ENCODE peak calls at places on chromosomes 1 and 21, in ten cellular contexts. S is left ventricle myocardium inferior; W is activated CD4-positive, alpha-beta T cell treated with anti-CD3 and anti-CD28 coated beads, Interleukin-2, amount 10 ng/mL, durations not matched to agents 7 days and 5 days; G is stimulated activated CD4-positive, alpha-beta T cell treated with anti-CD3 and anti-CD28 coated beads, Interleukin-1b, Interleukin-23, amount 100 ng/mL, for 1 hour; L is fibroblast of gingiva; K is sigmoid colon; I is GM03348; Y is activated T-cell treated with anti-CD3 and anti-CD28 coated beads for 4 hours; T is A673; B is endothelial cell. V is an unnamed sample.

GRCh38 chr1:221284028-221284427 is 404.8 kb downstream of the HLX start:
- DNase-seq in S (no peak), W (no peak), G (no peak), L (peak; percentile 82), K (no peak), I (peak; percentile 37), Y (no peak), T (peak; percentile 15), B (no peak), V (no peak)

GRCh38 chr1:9601942-9602793 is 13.5 kb downstream of the TMEM201 start:
- DNase-seq in S (no peak), W (no peak), G (no peak), L (no peak), K (no peak), I (no peak), Y (no peak), T (no peak), B (no peak), V (no peak)

GRCh38 chr1:3775498-3776230 is 3.1 kb downstream of the SMIM1 start:
- DNase-seq in S (peak; percentile 57), W (peak; percentile 53), G (no peak), L (peak; percentile 38), K (no peak), I (peak; percentile 68), Y (peak; percentile 30), T (peak; percentile 52), B (peak; percentile 31), V (peak; percentile 77)

GRCh38 chr1:207698822-207699483 is 52.9 kb upstream of the CD46 start:
- DNase-seq in S (peak; percentile 26), W (peak; percentile 43), G (no peak), L (peak; percentile 33), K (no peak), I (peak; percentile 38), Y (no peak), T (peak; percentile 74), B (peak; percentile 72), V (no peak)

GRCh38 chr1:47584249-47584648 is 146.4 kb downstream of the FOXD2 start:
- DNase-seq in S (no peak), W (no peak), G (no peak), L (no peak), K (no peak), I (no peak), Y (no peak), T (no peak), B (no peak), V (no peak)

GRCh38 chr1:8460132-8460544 is 142.2 kb downstream of the SLC45A1 start:
- DNase-seq in S (no peak), W (no peak), G (no peak), L (peak; percentile 19), K (no peak), I (peak; percentile 43), Y (no peak), T (no peak), B (no peak), V (no peak)

GRCh38 chr1:56189946-56190920 is 389.1 kb downstream of the PLPP3 start:
- DNase-seq in S (no peak), W (no peak), G (no peak), L (peak; percentile 34), K (no peak), I (no peak), Y (no peak), T (peak; percentile 9), B (peak; percentile 15), V (no peak)

GRCh38 chr1:40868051-40868723 is 6.0 kb upstream of the CITED4 start:
- DNase-seq in S (no peak), W (no peak), G (no peak), L (peak; percentile 47), K (no peak), I (no peak), Y (no peak), T (no peak), B (no peak), V (no peak)

GRCh38 chr1:45730075-45730779 is 20.2 kb downstream of the IPP start:
- DNase-seq in S (no peak), W (no peak), G (no peak), L (no peak), K (no peak), I (no peak), Y (no peak), T (no peak), B (no peak), V (no peak)

GRCh38 chr1:222521299-222522104 is 26.4 kb downstream of the HHIPL2 start:
- DNase-seq in S (no peak), W (no peak), G (no peak), L (no peak), K (no peak), I (peak; percentile 15), Y (no peak), T (peak; percentile 23), B (no peak), V (no peak)

GRCh38 chr1:94697839-94698238 is 122.3 kb upstream of the SLC44A3 start:
- DNase-seq in S (no peak), W (no peak), G (no peak), L (no peak), K (no peak), I (no peak), Y (no peak), T (no peak), B (no peak), V (no peak)

GRCh38 chr1:154911691-154912550 is 24.6 kb downstream of the PMVK start:
- DNase-seq in S (peak; percentile 31), W (no peak), G (no peak), L (no peak), K (peak; percentile 50), I (no peak), Y (no peak), T (no peak), B (no peak), V (peak; percentile 54)

GRCh38 chr1:199629624-199630023 is 397.9 kb upstream of the NR5A2 start:
- DNase-seq in S (no peak), W (no peak), G (no peak), L (no peak), K (no peak), I (no peak), Y (no peak), T (no peak), B (no peak), V (no peak)

GRCh38 chr1:189669846-189670245 is 807.8 kb downstream of the BRINP3 start:
- DNase-seq in S (no peak), W (no peak), G (no peak), L (no peak), K (no peak), I (no peak), Y (no peak), T (no peak), B (no peak), V (no peak)

GRCh38 chr1:186302378-186302920 is 72.6 kb downstream of the TPR start:
- DNase-seq in S (no peak), W (no peak), G (no peak), L (no peak), K (no peak), I (no peak), Y (no peak), T (peak; percentile 18), B (no peak), V (no peak)

GRCh38 chr1:157286096-157286495 is 147.9 kb upstream of the ETV3 start:
- DNase-seq in S (no peak), W (no peak), G (no peak), L (no peak), K (no peak), I (no peak), Y (no peak), T (no peak), B (no peak), V (no peak)

GRCh38 chr1:215768303-215768702 is 201.2 kb downstream of the KCTD3 start:
- DNase-seq in S (no peak), W (no peak), G (no peak), L (no peak), K (no peak), I (no peak), Y (no peak), T (no peak), B (no peak), V (no peak)

GRCh38 chr1:227920896-227921295 is 26.8 kb downstream of the WNT9A start:
- DNase-seq in S (no peak), W (no peak), G (no peak), L (no peak), K (no peak), I (no peak), Y (no peak), T (no peak), B (no peak), V (no peak)

GRCh38 chr1:66532798-66533783 is 862 bp upstream of the SGIP1 start:
- DNase-seq in S (peak; percentile 19), W (no peak), G (no peak), L (peak; percentile 83), K (peak; percentile 72), I (peak; percentile 65), Y (no peak), T (peak; percentile 48), B (peak; percentile 50), V (peak; percentile 73)

GRCh38 chr1:10909697-10910489 is 102.6 kb upstream of the TARDBP start:
- DNase-seq in S (peak; percentile 35), W (peak; percentile 73), G (peak; percentile 54), L (no peak), K (no peak), I (peak; percentile 70), Y (peak; percentile 63), T (peak; percentile 60), B (peak; percentile 65), V (no peak)

GRCh38 chr21:21373969-21374368 is 375.8 kb downstream of the NCAM2 start:
- DNase-seq in S (no peak), W (no peak), G (no peak), L (no peak), K (no peak), I (no peak), Y (no peak), T (peak; percentile 13), B (no peak), V (no peak)

GRCh38 chr1:95309031-95309459 is 75.0 kb downstream of the RWDD3 start:
- DNase-seq in S (no peak), W (no peak), G (no peak), L (peak; percentile 10), K (no peak), I (peak; percentile 42), Y (no peak), T (peak; percentile 79), B (peak; percentile 49), V (no peak)

GRCh38 chr1:99768525-99769382 is 2.3 kb upstream of the FRRS1 start:
- DNase-seq in S (no peak), W (no peak), G (no peak), L (no peak), K (no peak), I (no peak), Y (no peak), T (no peak), B (no peak), V (no peak)

GRCh38 chr1:13228343-13228781 is 2.4 kb upstream of the PRAMEF18 start:
- DNase-seq in S (no peak), W (peak; percentile 52), G (peak; percentile 23), L (no peak), K (no peak), I (no peak), Y (peak; percentile 19), T (peak; percentile 47), B (no peak), V (peak; percentile 41)